ENCODE peak calls at places on chromosomes 6 and 20, in five cellular contexts. O is heart left ventricle, G is neural crest cell, V is fibroblast of lung, R is colonic mucosa. Z is an unnamed sample.

GRCh38 chr6:26053929-26054658 is 33.1 kb upstream of the HFE start:
- DNase-seq in O (no peak), G (no peak), V (peak), R (no peak), Z (no peak)

GRCh38 chr6:160227769-160228161 is 30.9 kb downstream of the SLC22A2 start:
- DNase-seq in O (no peak), G (no peak), V (no peak), R (no peak), Z (no peak)

GRCh38 chr6:27591660-27592059 is 118.8 kb upstream of the ZNF184 start:
- DNase-seq in O (no peak), G (peak), V (peak), R (no peak), Z (no peak)

GRCh38 chr20:38180781-38181180 is 15.7 kb upstream of the TGM2 start:
- DNase-seq in O (no peak), G (no peak), V (peak), R (no peak), Z (no peak)

GRCh38 chr6:71681234-71681867 is 205.0 kb upstream of the RIMS1 start:
- DNase-seq in O (no peak), G (no peak), V (no peak), R (no peak), Z (peak)

GRCh38 chr6:15032015-15032414 is 213.9 kb upstream of the JARID2 start:
- DNase-seq in O (no peak), G (no peak), V (no peak), R (no peak), Z (no peak)

GRCh38 chr6:56156643-56157042 is 90.7 kb downstream of the COL21A1 start:
- DNase-seq in O (no peak), G (no peak), V (peak), R (no peak), Z (no peak)

GRCh38 chr6:15663057-15663638 is 320 bp upstream of the DTNBP1 start:
- DNase-seq in O (no peak), G (no peak), V (peak), R (no peak), Z (no peak)

GRCh38 chr20:10137533-10137932 is 81.1 kb upstream of the SNAP25 start:
- DNase-seq in O (peak), G (no peak), V (peak), R (no peak), Z (no peak)

GRCh38 chr6:152170702-152171667 is 363.5 kb downstream of the ESR1 start:
- DNase-seq in O (no peak), G (no peak), V (peak), R (no peak), Z (no peak)

GRCh38 chr6:136968831-136969230 is 46.7 kb downstream of the SLC35D3 start:
- DNase-seq in O (peak), G (no peak), V (no peak), R (no peak), Z (no peak)

GRCh38 chr6:6969761-6970223 is 138.0 kb upstream of the RREB1 start:
- DNase-seq in O (no peak), G (no peak), V (peak), R (peak), Z (peak)

GRCh38 chr20:48339147-48339985 is 488.4 kb downstream of the PREX1 start:
- DNase-seq in O (no peak), G (no peak), V (peak), R (no peak), Z (no peak)

GRCh38 chr6:161838306-161839035 is 564.6 kb upstream of the AGPAT4 start:
- DNase-seq in O (peak), G (no peak), V (no peak), R (no peak), Z (no peak)

GRCh38 chr6:157791461-157791860 is 31.6 kb upstream of the SNX9 start:
- DNase-seq in O (no peak), G (no peak), V (no peak), R (no peak), Z (peak)

GRCh38 chr20:37505263-37506165 is 15.5 kb upstream of the NNAT start:
- DNase-seq in O (no peak), G (no peak), V (no peak), R (no peak), Z (no peak)

GRCh38 chr6:7254980-7255825 is 57.8 kb downstream of the SSR1 start:
- DNase-seq in O (no peak), G (no peak), V (no peak), R (no peak), Z (no peak)

GRCh38 chr6:7173843-7174503 is 66.2 kb downstream of the RREB1 start:
- DNase-seq in O (peak), G (no peak), V (no peak), R (no peak), Z (no peak)

GRCh38 chr20:44407402-44408184 is 52.1 kb downstream of the HNF4A start:
- DNase-seq in O (no peak), G (no peak), V (peak), R (peak), Z (no peak)

GRCh38 chr6:41356838-41357237 is 21.4 kb downstream of the NCR2 start:
- DNase-seq in O (no peak), G (no peak), V (no peak), R (no peak), Z (no peak)

GRCh38 chr6:113980937-113981554 is 10.1 kb upstream of the HDAC2 start:
- DNase-seq in O (no peak), G (peak), V (peak), R (no peak), Z (no peak)

GRCh38 chr6:135372758-135373157 is 124.8 kb downstream of the AHI1 start:
- DNase-seq in O (no peak), G (no peak), V (peak), R (no peak), Z (no peak)

GRCh38 chr6:148513145-148514071 is 170.8 kb downstream of the SASH1 start:
- DNase-seq in O (peak), G (no peak), V (no peak), R (no peak), Z (no peak)

GRCh38 chr6:55868910-55869479 is 6.4 kb downstream of the BMP5 start:
- DNase-seq in O (no peak), G (no peak), V (peak), R (no peak), Z (no peak)

GRCh38 chr20:22453244-22454080 is 130.9 kb downstream of the FOXA2 start:
- DNase-seq in O (no peak), G (no peak), V (no peak), R (peak), Z (no peak)

GRCh38 chr6:65116326-65116725 is 590.7 kb downstream of the EYS start:
- DNase-seq in O (no peak), G (no peak), V (no peak), R (no peak), Z (no peak)

GRCh38 chr6:98946877-98947410 is 802 bp downstream of the FBXL4 start:
- DNase-seq in O (peak), G (no peak), V (peak), R (peak), Z (no peak)

GRCh38 chr20:63940472-63941266 is 15.5 kb downstream of the UCKL1 start:
- DNase-seq in O (peak), G (no peak), V (no peak), R (no peak), Z (no peak)

GRCh38 chr20:38252292-38253288 is 7.9 kb downstream of the KIAA1755 start:
- DNase-seq in O (no peak), G (no peak), V (peak), R (no peak), Z (no peak)

GRCh38 chr6:80249897-80250296 is 143.4 kb downstream of the BCKDHB start:
- DNase-seq in O (no peak), G (no peak), V (peak), R (no peak), Z (no peak)

GRCh38 chr6:100404051-100404450 is 60.7 kb downstream of the SIM1 start:
- DNase-seq in O (no peak), G (no peak), V (no peak), R (no peak), Z (no peak)

GRCh38 chr6:3193102-3193837 is 34.2 kb downstream of the TUBB2B start:
- DNase-seq in O (no peak), G (peak), V (no peak), R (no peak), Z (no peak)

GRCh38 chr20:35618372-35619131 is 2.9 kb downstream of the SPAG4 start:
- DNase-seq in O (no peak), G (no peak), V (peak), R (peak), Z (no peak)

GRCh38 chr20:46135856-46136633 is 17.9 kb downstream of the CD40 start:
- DNase-seq in O (no peak), G (no peak), V (no peak), R (no peak), Z (no peak)

GRCh38 chr6:34232901-34233300 is 3.8 kb upstream of the HMGA1 start:
- DNase-seq in O (no peak), G (no peak), V (no peak), R (no peak), Z (no peak)

GRCh38 chr20:13325033-13325432 is 104.0 kb downstream of the ISM1 start:
- DNase-seq in O (no peak), G (no peak), V (peak), R (no peak), Z (no peak)
- TF ChIP-seq CTCF in O (peak), G (peak), V (peak), R (no peak), Z (peak)

DNA sequence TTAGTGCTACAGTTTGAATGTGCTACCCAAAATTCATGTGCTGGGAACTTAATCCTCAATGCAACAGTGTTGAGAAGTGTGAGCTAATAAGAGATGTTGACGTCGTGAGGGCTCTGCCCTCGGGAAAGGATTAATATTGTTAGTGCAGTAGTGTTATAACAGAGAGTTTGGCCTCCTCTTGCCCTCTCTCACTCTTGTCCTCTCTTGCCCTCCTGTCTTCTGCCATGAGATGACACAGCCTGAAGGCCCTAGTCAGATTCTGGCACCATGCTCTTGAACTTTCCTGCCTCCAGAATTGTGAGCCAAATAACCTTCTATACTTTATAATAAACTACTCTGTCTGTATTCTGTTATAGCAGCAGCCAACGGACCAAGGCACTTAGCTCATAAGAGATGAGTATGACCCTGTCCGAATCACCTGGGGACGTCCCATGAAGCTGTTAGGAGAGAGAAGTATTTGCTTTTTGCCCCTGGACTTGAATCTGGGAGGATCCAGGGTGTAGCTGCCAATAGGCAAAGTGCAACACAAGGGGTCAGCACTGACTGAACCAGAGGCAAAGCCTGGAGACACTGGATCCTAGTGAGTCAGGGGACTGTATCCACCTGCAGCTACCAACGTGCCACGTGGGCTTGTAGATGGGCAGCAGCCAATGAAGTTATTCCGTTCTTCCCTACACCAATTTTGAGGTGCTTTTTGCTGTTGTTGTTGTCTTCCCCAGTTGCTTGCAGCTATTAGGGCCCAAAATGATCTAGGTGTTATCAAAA is 233.7 kb downstream of the THBS2 start:
- DNase-seq in O (no peak), G (no peak), V (no peak), R (no peak), Z (no peak)
- TF ChIP-seq CTCF in O (no peak), G (no peak), V (no peak), R (no peak), Z (peak)

GRCh38 chr6:106883808-106884262 is 90.7 kb downstream of the CD24 start:
- DNase-seq in O (no peak), G (no peak), V (no peak), R (no peak), Z (no peak)
- TF ChIP-seq CTCF in O (no peak), G (peak), V (no peak), R (no peak), Z (no peak)

GRCh38 chr20:16437387-16437990 is 135.8 kb downstream of the KIF16B start:
- DNase-seq in O (no peak), G (no peak), V (no peak), R (no peak), Z (no peak)

GRCh38 chr20:16438100-16438499 is 135.1 kb downstream of the KIF16B start:
- DNase-seq in O (no peak), G (no peak), V (no peak), R (no peak), Z (no peak)

GRCh38 chr20:16434087-16434664 is 139.1 kb downstream of the KIF16B start:
- DNase-seq in O (peak), G (peak), V (no peak), R (peak), Z (peak)
- TF ChIP-seq CTCF in O (peak), G (peak), V (peak), R (peak), Z (peak)

GRCh38 chr6:131080084-131080483 is 17.0 kb upstream of the EPB41L2 start:
- DNase-seq in O (no peak), G (no peak), V (no peak), R (no peak), Z (no peak)

GRCh38 chr6:131083687-131084086 is 20.6 kb upstream of the EPB41L2 start:
- DNase-seq in O (no peak), G (no peak), V (peak), R (no peak), Z (no peak)

GRCh38 chr6:131082335-131082734 is 19.3 kb upstream of the EPB41L2 start:
- DNase-seq in O (no peak), G (no peak), V (no peak), R (no peak), Z (no peak)

DNA sequence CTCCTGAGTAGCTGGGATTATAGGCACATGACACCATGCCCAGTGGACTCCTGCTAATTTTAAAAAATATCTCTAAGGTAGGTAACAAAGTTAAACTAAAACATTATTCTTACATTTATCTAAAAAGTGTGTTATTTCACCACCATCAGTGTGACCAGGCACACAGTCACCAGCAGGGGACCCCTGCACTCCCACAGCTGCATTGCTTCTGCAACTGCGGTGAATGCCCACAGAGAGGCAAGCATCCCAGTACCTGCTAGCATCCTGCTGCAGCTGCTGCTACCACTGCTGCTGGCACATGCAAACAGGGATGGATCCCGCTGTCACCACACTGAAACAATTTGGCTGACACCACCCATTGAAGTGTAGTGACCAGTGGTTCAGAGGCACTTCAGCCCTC is 21.9 kb upstream of the EPB41L2 start:
- DNase-seq in O (no peak), G (no peak), V (no peak), R (no peak), Z (no peak)
- TF ChIP-seq CTCF in O (no peak), G (no peak), V (no peak), R (no peak), Z (no peak)

Z was measured in LNCaP clone FGC.